ENCODE peak calls at places on chromosome 12, in ten cellular contexts. Y is OCI-LY7, Z is endothelial cell, I is tibial nerve, W is H9, E is WERI-Rb-1, Q is endodermal cell, K is GM13976, U is pancreas, V is psoas muscle. L is an unnamed sample.

GRCh38 chr12:132444957-132445883 is 44.7 kb upstream of the FBRSL1 start:
- DNase-seq in I (peak), Z (no peak), K (peak), E (peak), Q (peak), U (peak), W (peak), Y (peak), V (no peak), L (peak)

GRCh38 chr12:121668750-121669524 is 517 bp downstream of the MORN3 start:
- DNase-seq in W (peak), Z (peak), Y (peak), I (no peak), E (peak), U (peak), Q (peak), V (peak), K (peak), L (peak)

GRCh38 chr12:6341439-6342139 is at the start of gene TNFRSF1A:
- DNase-seq in U (peak), I (peak), W (peak), V (peak), Z (peak), E (peak), Y (peak), Q (peak), K (peak), L (peak)

GRCh38 chr12:99670635-99671034 is 23.1 kb downstream of the GARIN6 start:
- DNase-seq in W (no peak), I (no peak), Z (no peak), V (no peak), Q (no peak), K (no peak), E (no peak), U (no peak), Y (no peak), L (no peak)

GRCh38 chr12:48160807-48161206 is 3.5 kb upstream of the ASB8 start:
- DNase-seq in E (no peak), K (no peak), Y (no peak), Z (no peak), U (no peak), V (peak), I (no peak), Q (no peak), W (no peak), L (no peak)

GRCh38 chr12:42706331-42706730 is 116.8 kb upstream of the PRICKLE1 start:
- DNase-seq in K (no peak), E (no peak), V (no peak), Y (no peak), Z (no peak), I (no peak), U (no peak), Q (no peak), W (no peak), L (no peak)

GRCh38 chr12:120764766-120765165 is 39.1 kb downstream of the ACADS start:
- DNase-seq in Y (no peak), K (no peak), Z (no peak), U (no peak), V (no peak), E (peak), I (no peak), W (no peak), Q (peak), L (no peak)

GRCh38 chr12:55068416-55069010 is 48.7 kb downstream of the NEUROD4 start:
- DNase-seq in Y (peak), U (no peak), E (peak), I (peak), K (peak), W (peak), V (no peak), Q (peak), Z (peak), L (peak)

GRCh38 chr12:91778091-91778819 is 367.4 kb downstream of the BTG1 start:
- DNase-seq in W (no peak), U (no peak), Z (no peak), Q (no peak), K (no peak), V (no peak), Y (peak), E (no peak), I (no peak), L (no peak)

GRCh38 chr12:105092336-105092735 is 8.1 kb upstream of the ALDH1L2 start:
- DNase-seq in W (peak), U (peak), V (no peak), Y (no peak), I (no peak), K (no peak), E (no peak), Z (no peak), Q (peak), L (no peak)

GRCh38 chr12:1811281-1811947 is 9.0 kb upstream of the LRTM2 start:
- DNase-seq in W (no peak), V (peak), Q (no peak), I (no peak), K (no peak), U (peak), Y (no peak), E (no peak), Z (no peak), L (peak)

GRCh38 chr12:57048423-57048822 is 1.5 kb downstream of the MYO1A start:
- DNase-seq in I (no peak), Z (no peak), K (no peak), W (no peak), E (no peak), Y (no peak), V (no peak), U (no peak), Q (peak), L (no peak)

GRCh38 chr12:115771065-115771464 is 506.4 kb downstream of the MED13L start:
- DNase-seq in V (no peak), Z (peak), Y (no peak), K (no peak), E (peak), Q (peak), I (no peak), W (peak), U (no peak), L (no peak)

GRCh38 chr12:79690156-79690605 is 583 bp downstream of the PAWR start:
- DNase-seq in V (peak), K (no peak), I (peak), E (peak), U (no peak), Z (peak), Q (no peak), W (no peak), Y (no peak), L (no peak)

GRCh38 chr12:127507336-127507735 is 759.6 kb upstream of the TMEM132C start:
- DNase-seq in K (no peak), I (no peak), Q (no peak), Y (no peak), E (no peak), U (no peak), Z (no peak), W (no peak), V (no peak), L (no peak)

GRCh38 chr12:53288322-53288721 is 7.0 kb upstream of the PFDN5 start:
- DNase-seq in W (no peak), U (no peak), Q (no peak), I (no peak), Z (no peak), K (no peak), E (no peak), V (no peak), Y (no peak), L (no peak)

GRCh38 chr12:56361487-56362129 is 1.0 kb downstream of the APOF start:
- DNase-seq in I (no peak), U (no peak), V (no peak), K (no peak), W (no peak), Z (no peak), E (no peak), Y (no peak), Q (peak), L (no peak)

GRCh38 chr12:5830121-5830520 is 114.9 kb downstream of the ANO2 start:
- DNase-seq in Z (no peak), Q (no peak), K (no peak), I (no peak), E (no peak), Y (no peak), U (no peak), V (no peak), W (no peak), L (no peak)

GRCh38 chr12:7959278-7960063 is 23.5 kb upstream of the SLC2A3 start:
- DNase-seq in E (no peak), Q (peak), U (no peak), Z (peak), I (peak), K (peak), W (peak), Y (peak), V (no peak), L (peak)

GRCh38 chr12:62933871-62934798 is 815 bp downstream of the PPM1H start:
- DNase-seq in U (peak), Q (peak), Y (peak), K (peak), I (no peak), V (peak), W (peak), E (peak), Z (peak), L (peak)

GRCh38 chr12:55720894-55721444 is 776 bp downstream of the RDH5 start:
- DNase-seq in E (peak), U (peak), V (peak), K (no peak), Y (no peak), I (peak), W (peak), Q (peak), Z (peak), L (no peak)

GRCh38 chr12:116659771-116660481 is 77.9 kb downstream of the SPRING1 start:
- DNase-seq in E (no peak), V (no peak), Q (no peak), Y (no peak), U (no peak), K (no peak), W (no peak), Z (no peak), I (no peak), L (no peak)

GRCh38 chr12:19382563-19382962 is 56.7 kb upstream of the AEBP2 start:
- DNase-seq in E (no peak), Z (no peak), I (no peak), Y (no peak), V (no peak), U (no peak), W (no peak), Q (no peak), K (no peak), L (no peak)

GRCh38 chr12:56987011-56987410 is 19.3 kb downstream of the ZBTB39 start:
- DNase-seq in K (no peak), U (no peak), Y (no peak), W (no peak), V (no peak), I (no peak), E (no peak), Z (no peak), Q (no peak), L (no peak)

GRCh38 chr12:131911251-131911650 is 16.8 kb downstream of the ULK1 start:
- DNase-seq in Q (no peak), Y (no peak), I (no peak), Z (no peak), V (no peak), W (no peak), K (no peak), U (no peak), E (no peak), L (no peak)

GRCh38 chr12:132476038-132476414 is 13.9 kb upstream of the FBRSL1 start:
- DNase-seq in V (peak), K (no peak), I (no peak), W (no peak), Z (no peak), E (no peak), Q (no peak), Y (no peak), U (no peak), L (no peak)

GRCh38 chr12:128109236-128109635 is 157.7 kb upstream of the TMEM132C start:
- DNase-seq in W (no peak), K (no peak), I (no peak), Y (no peak), E (no peak), U (no peak), Z (no peak), Q (peak), V (no peak), L (no peak)

GRCh38 chr12:124687695-124688301 is 120.4 kb upstream of the NCOR2 start:
- DNase-seq in W (no peak), I (peak), V (no peak), E (peak), Z (no peak), Q (peak), U (no peak), Y (no peak), K (no peak), L (peak)

GRCh38 chr12:27899151-27899661 is 73.3 kb downstream of the PTHLH start:
- DNase-seq in U (no peak), V (no peak), W (no peak), K (no peak), Y (no peak), Q (no peak), Z (no peak), E (no peak), I (no peak), L (no peak)

GRCh38 chr12:91627225-91627624 is 444.6 kb upstream of the DCN start:
- DNase-seq in I (no peak), E (no peak), Q (no peak), V (no peak), W (no peak), K (no peak), Z (no peak), U (no peak), Y (no peak), L (no peak)

GRCh38 chr12:27206801-27207502 is 37.1 kb upstream of the STK38L start:
- DNase-seq in Y (no peak), K (no peak), Q (no peak), U (no peak), I (no peak), Z (no peak), V (no peak), W (no peak), E (no peak), L (no peak)

GRCh38 chr12:51391047-51391837 is at the start of gene GALNT6:
- DNase-seq in I (no peak), W (peak), Q (peak), U (peak), E (peak), Z (peak), V (no peak), Y (peak), K (peak), L (peak)

GRCh38 chr12:104299842-104300481 is 3.6 kb upstream of the EID3 start:
- DNase-seq in Q (no peak), W (no peak), K (no peak), V (no peak), Z (no peak), I (no peak), U (no peak), Y (no peak), E (no peak), L (no peak)

GRCh38 chr12:49244161-49244560 is 20.7 kb upstream of the TUBA1C start:
- DNase-seq in V (no peak), Y (no peak), W (no peak), E (no peak), I (no peak), U (no peak), K (no peak), Q (no peak), Z (no peak), L (no peak)

GRCh38 chr12:112419269-112420133 is 754 bp downstream of the PTPN11 start:
- DNase-seq in Z (peak), V (peak), Y (no peak), Q (peak), E (no peak), I (peak), K (peak), W (peak), U (peak), L (peak)

GRCh38 chr12:114190971-114191370 is 215.0 kb downstream of the TBX5 start:
- DNase-seq in I (no peak), U (no peak), Q (no peak), W (no peak), Z (no peak), E (no peak), Y (no peak), K (no peak), V (no peak), L (no peak)

DNA sequence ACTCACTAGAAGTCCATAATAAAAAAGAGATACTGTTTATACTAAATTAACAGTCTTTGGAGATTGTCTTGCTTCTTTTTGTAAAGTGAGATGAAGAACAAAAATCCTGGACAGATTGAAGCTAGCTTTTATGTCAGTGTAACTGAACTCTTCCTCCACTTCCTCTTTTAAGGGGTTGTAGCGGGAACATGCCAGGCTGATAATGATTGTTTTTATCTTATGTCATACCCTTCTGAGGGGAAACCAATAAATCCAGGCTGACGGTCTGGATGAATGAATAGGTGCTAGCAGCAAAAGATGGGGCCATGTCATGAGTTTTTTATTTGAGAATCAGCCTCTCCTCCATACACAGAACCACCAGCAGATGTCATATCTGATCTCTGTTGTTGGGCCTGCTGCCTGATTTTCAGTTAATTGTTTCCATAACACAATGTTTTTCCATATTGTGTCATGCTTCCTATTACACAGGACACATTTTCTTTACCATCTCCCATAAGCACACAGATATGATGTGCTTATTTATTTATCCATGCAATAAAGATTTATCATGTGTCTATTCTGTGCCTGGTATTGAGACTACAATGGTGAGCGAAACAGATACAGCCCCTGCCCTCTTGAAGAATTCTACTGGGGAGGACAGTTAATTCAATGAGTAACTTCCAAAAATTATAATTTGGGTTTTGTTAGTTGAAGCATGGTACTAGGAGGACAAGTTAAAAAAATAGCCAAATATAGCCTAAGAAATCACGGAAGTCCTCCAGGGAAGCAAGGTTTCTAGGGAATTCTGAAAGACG is 33.5 kb upstream of the CRY1 start:
- DNase-seq in Q (no peak), V (no peak), Y (no peak), I (no peak), U (no peak), K (no peak), E (peak), W (no peak), Z (no peak), L (no peak)
- TF ChIP-seq CTCF in Q (peak), V (no peak), Y (peak), I (no peak), U (no peak), K (no peak), E (peak), W (peak), Z (no peak), L (no peak)

GRCh38 chr12:9810721-9811120 is 16.6 kb upstream of the KLRF1 start:
- DNase-seq in I (no peak), W (no peak), U (no peak), Q (no peak), V (no peak), Y (no peak), K (no peak), Z (no peak), E (no peak), L (no peak)

GRCh38 chr12:9811651-9812050 is 15.6 kb upstream of the KLRF1 start:
- DNase-seq in Y (no peak), Z (no peak), Q (no peak), K (no peak), W (no peak), I (no peak), E (no peak), U (no peak), V (no peak), L (no peak)

GRCh38 chr12:9808531-9808930 is 18.8 kb upstream of the KLRF1 start:
- DNase-seq in Q (no peak), U (no peak), W (no peak), K (no peak), Y (no peak), V (no peak), Z (no peak), I (no peak), E (no peak), L (no peak)

GRCh38 chr12:9813821-9814798 is 13.2 kb upstream of the KLRF1 start:
- DNase-seq in I (peak), W (peak), K (peak), E (peak), V (peak), Q (peak), Z (peak), U (peak), Y (peak), L (peak)
- TF ChIP-seq CTCF in I (peak), W (peak), K (peak), E (peak), V (peak), Q (peak), Z (peak), U (peak), Y (peak), L (peak)

GRCh38 chr12:82209533-82209932 is 148.7 kb downstream of the CCDC59 start:
- DNase-seq in I (no peak), K (no peak), V (no peak), Y (no peak), U (no peak), Z (no peak), Q (no peak), W (no peak), E (no peak), L (no peak)
- TF ChIP-seq CTCF in I (no peak), K (no peak), V (no peak), Y (no peak), U (no peak), Z (no peak), Q (no peak), W (no peak), E (no peak), L (no peak)

GRCh38 chr12:89525002-89525823 is 617 bp upstream of the GALNT4 start:
- DNase-seq in Z (peak), V (peak), U (peak), I (no peak), K (peak), Y (peak), Q (peak), E (peak), W (peak), L (peak)
- TF ChIP-seq CTCF in Z (peak), V (no peak), U (no peak), I (peak), K (no peak), Y (peak), Q (peak), E (no peak), W (peak), L (no peak)

DNA sequence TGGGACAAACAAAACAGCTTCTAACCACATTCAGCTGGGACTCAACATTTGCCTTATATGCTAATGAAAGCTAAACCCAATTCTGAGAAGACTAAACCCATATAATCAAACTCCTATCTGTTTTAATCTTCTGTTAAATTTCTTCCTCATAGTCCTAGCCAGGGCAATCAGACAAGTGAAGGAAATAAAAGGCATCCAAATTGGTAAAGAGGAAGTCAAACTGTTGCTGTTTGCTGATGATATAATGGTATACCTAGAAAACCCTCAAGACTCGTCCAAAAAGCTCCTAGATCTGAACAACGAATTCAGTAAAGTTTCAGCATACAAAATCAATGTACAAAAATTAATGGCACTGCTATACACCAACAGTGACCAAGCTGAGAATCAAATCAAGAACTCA is 157.1 kb downstream of the PHLDA1 start:
- DNase-seq in Q (no peak), U (no peak), W (no peak), E (no peak), V (no peak), K (no peak), I (no peak), Y (no peak), Z (no peak), L (no peak)
- TF ChIP-seq CTCF in Q (no peak), U (no peak), W (no peak), E (no peak), V (no peak), K (no peak), I (no peak), Y (no peak), Z (no peak), L (no peak)

GRCh38 chr12:26123482-26123980 is 1.3 kb downstream of the BHLHE41 start:
- DNase-seq in Q (no peak), Y (no peak), Z (no peak), V (no peak), U (no peak), E (no peak), K (no peak), W (no peak), I (no peak), L (no peak)

GRCh38 chr12:26124491-26125450 is at the start of gene BHLHE41:
- DNase-seq in I (peak), Y (no peak), V (peak), Q (peak), K (peak), Z (peak), E (peak), W (peak), U (peak), L (peak)

GRCh38 chr12:26121841-26122680 is 2.8 kb downstream of the BHLHE41 start:
- DNase-seq in Z (peak), Y (peak), W (peak), Q (peak), I (no peak), E (peak), V (peak), U (peak), K (peak), L (peak)

GRCh38 chr12:26121323-26121740 is 3.5 kb downstream of the BHLHE41 start:
- DNase-seq in Y (no peak), Q (peak), W (no peak), U (no peak), K (no peak), E (no peak), Z (no peak), V (no peak), I (no peak), L (no peak)

GRCh38 chr12:26122681-26123481 is 2.0 kb downstream of the BHLHE41 start:
- DNase-seq in W (peak), Y (no peak), E (peak), Q (peak), I (peak), Z (peak), U (peak), K (peak), V (peak), L (peak)
- TF ChIP-seq CTCF in W (no peak), Y (no peak), E (peak), Q (peak), I (no peak), Z (no peak), U (no peak), K (peak), V (no peak), L (no peak)

L was measured in activated CD8-positive, alpha-beta T cell treated with anti-CD3 and anti-CD28 coated beads for 36 hours.